ENCODE peak calls at places on chromosome X, in six cellular contexts. One of them, this sample, is unnamed.

GRCh38 chrX:16946971-16947562 is 609 bp downstream of the REPS2 start:
- DNase-seq in ACHN: no peak
- DNase-seq in BE2C: no peak
- DNase-seq in GM12892: no peak
- DNase-seq in hypothalamus: peak
- DNase-seq in fibroblast of the conjunctiva: no peak
- DNase-seq in this sample: no peak

GRCh38 chrX:22314692-22315091 is 42.0 kb downstream of the CBLL2 start:
- DNase-seq in ACHN: peak
- DNase-seq in BE2C: no peak
- DNase-seq in GM12892: no peak
- DNase-seq in hypothalamus: no peak
- DNase-seq in fibroblast of the conjunctiva: no peak
- DNase-seq in this sample: no peak

GRCh38 chrX:80808160-80808735 is 1.4 kb downstream of the BRWD3 start:
- DNase-seq in ACHN: peak
- DNase-seq in BE2C: peak
- DNase-seq in GM12892: peak
- DNase-seq in hypothalamus: peak
- DNase-seq in fibroblast of the conjunctiva: peak
- DNase-seq in this sample: peak

GRCh38 chrX:131792356-131792749 is 230.7 kb upstream of the STK26 start:
- DNase-seq in ACHN: no peak
- DNase-seq in BE2C: no peak
- DNase-seq in GM12892: no peak
- DNase-seq in hypothalamus: no peak
- DNase-seq in fibroblast of the conjunctiva: peak
- DNase-seq in this sample: no peak

GRCh38 chrX:45769919-45770582 is 569.4 kb upstream of the DIPK2B start:
- DNase-seq in ACHN: peak
- DNase-seq in BE2C: no peak
- DNase-seq in GM12892: peak
- DNase-seq in hypothalamus: peak
- DNase-seq in fibroblast of the conjunctiva: peak
- DNase-seq in this sample: peak

GRCh38 chrX:14529288-14529989 is at the start of gene GLRA2:
- DNase-seq in ACHN: peak
- DNase-seq in BE2C: no peak
- DNase-seq in GM12892: no peak
- DNase-seq in hypothalamus: no peak
- DNase-seq in fibroblast of the conjunctiva: no peak
- DNase-seq in this sample: no peak

GRCh38 chrX:130834149-130834548 is 68.9 kb downstream of the ENOX2 start:
- DNase-seq in ACHN: no peak
- DNase-seq in BE2C: peak
- DNase-seq in GM12892: no peak
- DNase-seq in hypothalamus: no peak
- DNase-seq in fibroblast of the conjunctiva: no peak
- DNase-seq in this sample: no peak

GRCh38 chrX:133865761-133866470 is 119.5 kb downstream of the GPC3 start:
- DNase-seq in ACHN: no peak
- DNase-seq in BE2C: no peak
- DNase-seq in GM12892: no peak
- DNase-seq in hypothalamus: no peak
- DNase-seq in fibroblast of the conjunctiva: no peak
- DNase-seq in this sample: no peak

GRCh38 chrX:65999563-66000148 is 40.2 kb downstream of the VSIG4 start:
- DNase-seq in ACHN: no peak
- DNase-seq in BE2C: no peak
- DNase-seq in GM12892: no peak
- DNase-seq in hypothalamus: no peak
- DNase-seq in fibroblast of the conjunctiva: no peak
- DNase-seq in this sample: no peak

GRCh38 chrX:18422325-18422724 is 3.1 kb upstream of the CDKL5 start:
- DNase-seq in ACHN: peak
- DNase-seq in BE2C: no peak
- DNase-seq in GM12892: no peak
- DNase-seq in hypothalamus: no peak
- DNase-seq in fibroblast of the conjunctiva: peak
- DNase-seq in this sample: no peak

GRCh38 chrX:12360991-12361598 is 222.8 kb downstream of the FRMPD4 start:
- DNase-seq in ACHN: no peak
- DNase-seq in BE2C: no peak
- DNase-seq in GM12892: no peak
- DNase-seq in hypothalamus: no peak
- DNase-seq in fibroblast of the conjunctiva: no peak
- DNase-seq in this sample: no peak

GRCh38 chrX:69226459-69227158 is 61.4 kb upstream of the PJA1 start:
- DNase-seq in ACHN: no peak
- DNase-seq in BE2C: no peak
- DNase-seq in GM12892: no peak
- DNase-seq in hypothalamus: no peak
- DNase-seq in fibroblast of the conjunctiva: no peak
- DNase-seq in this sample: no peak

GRCh38 chrX:920234-920799 is 289.7 kb downstream of the SHOX start:
- DNase-seq in ACHN: no peak
- DNase-seq in BE2C: no peak
- DNase-seq in GM12892: no peak
- DNase-seq in hypothalamus: no peak
- DNase-seq in fibroblast of the conjunctiva: peak
- DNase-seq in this sample: no peak

GRCh38 chrX:15465896-15466651 is 27.1 kb downstream of the PIR start:
- DNase-seq in ACHN: no peak
- DNase-seq in BE2C: no peak
- DNase-seq in GM12892: no peak
- DNase-seq in hypothalamus: no peak
- DNase-seq in fibroblast of the conjunctiva: peak
- DNase-seq in this sample: no peak

GRCh38 chrX:123818243-123818642 is 41.6 kb upstream of the XIAP start:
- DNase-seq in ACHN: peak
- DNase-seq in BE2C: no peak
- DNase-seq in GM12892: no peak
- DNase-seq in hypothalamus: no peak
- DNase-seq in fibroblast of the conjunctiva: no peak
- DNase-seq in this sample: no peak

GRCh38 chrX:44400588-44400987 is 57.1 kb upstream of the EFHC2 start:
- DNase-seq in ACHN: peak
- DNase-seq in BE2C: no peak
- DNase-seq in GM12892: no peak
- DNase-seq in hypothalamus: no peak
- DNase-seq in fibroblast of the conjunctiva: peak
- DNase-seq in this sample: peak

GRCh38 chrX:24294619-24295018 is 19.2 kb downstream of the SUPT20HL2 start:
- DNase-seq in ACHN: no peak
- DNase-seq in BE2C: peak
- DNase-seq in GM12892: no peak
- DNase-seq in hypothalamus: peak
- DNase-seq in fibroblast of the conjunctiva: no peak
- DNase-seq in this sample: no peak

GRCh38 chrX:41275661-41276609 is 58.0 kb upstream of the DDX3X start:
- DNase-seq in ACHN: peak
- DNase-seq in BE2C: peak
- DNase-seq in GM12892: peak
- DNase-seq in hypothalamus: peak
- DNase-seq in fibroblast of the conjunctiva: peak
- DNase-seq in this sample: no peak

GRCh38 chrX:141732031-141732430 is 33.5 kb upstream of the SPANXD start:
- DNase-seq in ACHN: no peak
- DNase-seq in BE2C: no peak
- DNase-seq in GM12892: no peak
- DNase-seq in hypothalamus: no peak
- DNase-seq in fibroblast of the conjunctiva: no peak
- DNase-seq in this sample: no peak

This sample was measured in retinal pigment epithelial cell.